ENCODE peak calls at places on chromosomes 13 and 19, in eight cellular contexts. K is omental fat pad; W is H54; A is NCI-H69; J is activated CD4-positive, alpha-beta T cell treated with anti-CD3 and anti-CD28 coated beads, Interleukin-2, amount 50 U/mL, for 1 hour; X is HEK293T; M is stomach; F is stimulated activated CD8-positive, alpha-beta memory T cell treated with anti-CD3 and anti-CD28 coated beads, Interleukin-12 subunit alpha, Interleukin-12 subunit beta, amount 100 ng/mL, for 4 hours. N is an unnamed sample.

GRCh38 chr19:10260141-10260584 is 8.1 kb downstream of the MRPL4 start:
- DNase-seq in K (no peak), W (no peak), A (no peak), J (no peak), X (no peak), M (peak), F (no peak), N (no peak)

GRCh38 chr13:19685445-19685844 is 52.0 kb downstream of the MPHOSPH8 start:
- DNase-seq in K (no peak), W (no peak), A (no peak), J (no peak), X (no peak), M (no peak), F (no peak), N (no peak)

GRCh38 chr13:34816543-34816942 is 125.5 kb upstream of the NBEA start:
- DNase-seq in K (no peak), W (no peak), A (no peak), J (no peak), X (no peak), M (no peak), F (no peak), N (no peak)

GRCh38 chr19:55699221-55699620 is 24.2 kb downstream of the EPN1 start:
- DNase-seq in K (no peak), W (no peak), A (no peak), J (no peak), X (no peak), M (peak), F (no peak), N (no peak)

GRCh38 chr19:13132471-13133166 is 14.6 kb downstream of the NACC1 start:
- DNase-seq in K (no peak), W (no peak), A (no peak), J (peak), X (no peak), M (no peak), F (peak), N (peak)

GRCh38 chr13:38590796-38591507 is 95.9 kb upstream of the FREM2 start:
- DNase-seq in K (no peak), W (no peak), A (peak), J (no peak), X (no peak), M (peak), F (no peak), N (no peak)

GRCh38 chr13:110275931-110276552 is 30.9 kb downstream of the COL4A1 start:
- DNase-seq in K (no peak), W (no peak), A (no peak), J (no peak), X (no peak), M (no peak), F (no peak), N (no peak)

GRCh38 chr19:14023404-14024235 is 4.3 kb upstream of the RLN3 start:
- DNase-seq in K (no peak), W (peak), A (peak), J (no peak), X (peak), M (peak), F (no peak), N (peak)

GRCh38 chr13:85536706-85537105 is 262.5 kb downstream of the SLITRK6 start:
- DNase-seq in K (no peak), W (no peak), A (no peak), J (no peak), X (no peak), M (no peak), F (no peak), N (peak)

GRCh38 chr19:33089061-33089460 is 8.1 kb downstream of the GPATCH1 start:
- DNase-seq in K (no peak), W (no peak), A (no peak), J (no peak), X (no peak), M (no peak), F (no peak), N (no peak)

GRCh38 chr19:2650515-2650914 is 52.0 kb downstream of the GNG7 start:
- DNase-seq in K (no peak), W (no peak), A (no peak), J (no peak), X (no peak), M (no peak), F (no peak), N (peak)

GRCh38 chr13:95924389-95924994 is 128.7 kb downstream of the UGGT2 start:
- DNase-seq in K (no peak), W (peak), A (peak), J (no peak), X (peak), M (no peak), F (no peak), N (peak)

GRCh38 chr19:47157455-47158321 is 27.1 kb downstream of the SAE1 start:
- DNase-seq in K (no peak), W (peak), A (no peak), J (peak), X (no peak), M (peak), F (no peak), N (peak)

GRCh38 chr13:23621316-23621645 is 51.1 kb downstream of the TNFRSF19 start:
- DNase-seq in K (no peak), W (peak), A (no peak), J (no peak), X (no peak), M (no peak), F (no peak), N (peak)

GRCh38 chr13:51027644-51028043 is 83.4 kb downstream of the C13orf42 start:
- DNase-seq in K (no peak), W (no peak), A (no peak), J (no peak), X (no peak), M (no peak), F (no peak), N (no peak)

GRCh38 chr13:38905861-38906260 is 84.8 kb downstream of the STOML3 start:
- DNase-seq in K (no peak), W (no peak), A (no peak), J (no peak), X (no peak), M (no peak), F (no peak), N (no peak)

GRCh38 chr19:33110201-33110910 is 21.6 kb upstream of the WDR88 start:
- DNase-seq in K (no peak), W (peak), A (no peak), J (no peak), X (no peak), M (no peak), F (no peak), N (no peak)

GRCh38 chr19:10237702-10238101 is 6.6 kb upstream of the S1PR2 start:
- DNase-seq in K (no peak), W (no peak), A (peak), J (no peak), X (no peak), M (no peak), F (no peak), N (no peak)

GRCh38 chr19:53365899-53366493 is 491 bp downstream of the ZNF525 start:
- DNase-seq in K (no peak), W (no peak), A (peak), J (peak), X (no peak), M (no peak), F (peak), N (no peak)

GRCh38 chr19:47111081-47111589 is 2.4 kb downstream of the ZC3H4 start:
- DNase-seq in K (no peak), W (no peak), A (peak), J (peak), X (peak), M (peak), F (peak), N (peak)

GRCh38 chr19:18344546-18344945 is 4.1 kb downstream of the PGPEP1 start:
- DNase-seq in K (no peak), W (no peak), A (no peak), J (no peak), X (no peak), M (no peak), F (no peak), N (no peak)

GRCh38 chr13:35848316-35848715 is 282.9 kb downstream of the DCLK1 start:
- DNase-seq in K (no peak), W (no peak), A (no peak), J (no peak), X (no peak), M (no peak), F (no peak), N (no peak)

GRCh38 chr13:80011448-80012212 is 329.3 kb downstream of the SPRY2 start:
- DNase-seq in K (no peak), W (no peak), A (no peak), J (no peak), X (no peak), M (peak), F (no peak), N (no peak)

GRCh38 chr19:45881909-45882528 is 3.9 kb downstream of the IRF2BP1 start:
- DNase-seq in K (no peak), W (no peak), A (peak), J (no peak), X (no peak), M (peak), F (no peak), N (no peak)

GRCh38 chr19:2607712-2608601 is 94.5 kb downstream of the GNG7 start:
- DNase-seq in K (no peak), W (no peak), A (peak), J (peak), X (no peak), M (no peak), F (peak), N (no peak)

GRCh38 chr13:110457361-110457760 is 104.2 kb downstream of the RAB20 start:
- DNase-seq in K (no peak), W (no peak), A (no peak), J (no peak), X (no peak), M (no peak), F (no peak), N (no peak)

N was measured in HCEC 1CT.